ENCODE peak calls at places on chromosomes 16 and 17, in four cellular contexts. O is GM23338, K is GM12878, F is HepG2. H is an unnamed sample.

GRCh38 chr16:8776193-8776592 is 21.2 kb downstream of the TMEM186 start:
- DNase-seq in O (peak; percentile 16), K (no peak), F (no peak), H (no peak)

GRCh38 chr16:51708861-51709260 is 557.8 kb upstream of the SALL1 start:
- DNase-seq in O (no peak), K (no peak), F (no peak), H (no peak)

GRCh38 chr16:51175081-51175480 is 24.0 kb upstream of the SALL1 start:
- DNase-seq in O (no peak), K (no peak), F (no peak), H (no peak)

GRCh38 chr17:14790518-14790917 is 474.6 kb downstream of the PMP22 start:
- DNase-seq in O (no peak), K (no peak), F (no peak), H (no peak)

GRCh38 chr16:54651440-54651839 is 279.2 kb upstream of the IRX5 start:
- DNase-seq in O (peak; percentile 93), K (no peak), F (no peak), H (no peak)

GRCh38 chr17:73420897-73421296 is 109.1 kb upstream of the CDC42EP4 start:
- DNase-seq in O (peak; percentile 62), K (no peak), F (peak; percentile 42), H (peak; percentile 36)

GRCh38 chr17:13698832-13699231 is 97.1 kb upstream of the HS3ST3A1 start:
- DNase-seq in O (peak; percentile 58), K (no peak), F (no peak), H (no peak)

GRCh38 chr17:600576-601301 is 113.9 kb downstream of the VPS53 start:
- DNase-seq in O (no peak), K (no peak), F (no peak), H (no peak)

GRCh38 chr16:66943426-66944053 is 8.2 kb downstream of the CES2 start:
- DNase-seq in O (no peak), K (no peak), F (no peak), H (no peak)

GRCh38 chr17:67386965-67387551 is 10.0 kb downstream of the PITPNC1 start:
- DNase-seq in O (peak; percentile 91), K (no peak), F (peak; percentile 56), H (peak; percentile 70)

GRCh38 chr16:75387951-75388350 is 45.4 kb downstream of the CFDP1 start:
- DNase-seq in O (no peak), K (no peak), F (no peak), H (no peak)

GRCh38 chr16:58428621-58429557 is 36.6 kb downstream of the GINS3 start:
- DNase-seq in O (no peak), K (no peak), F (no peak), H (no peak)

GRCh38 chr17:12407495-12407894 is 258.2 kb upstream of the MYOCD start:
- DNase-seq in O (no peak), K (no peak), F (no peak), H (no peak)

GRCh38 chr17:12409082-12409481 is 256.6 kb upstream of the MYOCD start:
- DNase-seq in O (no peak), K (no peak), F (no peak), H (no peak)

GRCh38 chr17:12403881-12404398 is 261.8 kb upstream of the MYOCD start:
- DNase-seq in O (no peak), K (no peak), F (no peak), H (no peak)

GRCh38 chr17:12402963-12403622 is 262.6 kb upstream of the MYOCD start:
- DNase-seq in O (no peak), K (no peak), F (no peak), H (no peak)

DNA sequence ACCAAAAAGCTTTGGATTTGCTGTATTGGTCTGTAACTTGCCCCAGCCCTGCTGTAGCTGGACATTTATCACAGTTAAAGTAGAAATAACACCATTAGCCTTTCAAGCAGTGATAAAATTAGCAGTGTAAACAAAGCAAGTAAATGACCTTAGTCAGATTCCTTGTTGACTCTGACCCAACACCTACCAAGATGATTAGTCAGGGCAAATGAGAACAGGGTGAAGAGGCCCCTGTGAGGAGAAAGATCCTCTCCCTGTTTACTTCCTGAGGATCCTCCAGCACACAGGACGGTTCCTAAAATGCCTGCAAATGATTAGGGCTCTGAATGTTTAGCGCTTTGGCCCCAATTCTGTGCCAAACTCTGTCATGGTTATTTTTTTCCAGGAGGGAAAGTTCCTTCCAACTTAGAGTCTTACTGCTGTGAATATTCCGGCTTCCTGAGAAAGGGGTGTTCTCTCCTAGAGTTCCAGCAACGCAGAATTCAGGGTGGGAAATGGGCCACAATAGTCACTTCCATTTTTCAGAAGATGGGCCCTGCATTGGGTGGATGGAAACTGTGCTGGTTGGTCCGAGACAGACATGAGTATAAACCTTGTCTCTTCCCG is 259.0 kb upstream of the MYOCD start:
- DNase-seq in O (no peak), K (no peak), F (no peak), H (no peak)
- TF ChIP-seq JUNB in O (no peak), K (no peak), F (no peak), H (no peak)

GRCh38 chr16:55909876-55910275 is 34.7 kb upstream of the CES5A start:
- DNase-seq in O (no peak), K (no peak), F (no peak), H (no peak)
- TF ChIP-seq JUNB in O (no peak), K (no peak), F (no peak), H (no peak)

GRCh38 chr17:49971848-49972485 is 3.0 kb downstream of the DLX4 start:
- DNase-seq in O (peak; percentile 52), K (no peak), F (no peak), H (peak; percentile 55)
- TF ChIP-seq JUNB in O (no peak), K (no peak), F (no peak), H (no peak)

GRCh38 chr17:11094377-11094776 is 146.6 kb upstream of the SHISA6 start:
- DNase-seq in O (no peak), K (no peak), F (no peak), H (no peak)
- TF ChIP-seq JUNB in O (no peak), K (no peak), F (no peak), H (no peak)

DNA sequence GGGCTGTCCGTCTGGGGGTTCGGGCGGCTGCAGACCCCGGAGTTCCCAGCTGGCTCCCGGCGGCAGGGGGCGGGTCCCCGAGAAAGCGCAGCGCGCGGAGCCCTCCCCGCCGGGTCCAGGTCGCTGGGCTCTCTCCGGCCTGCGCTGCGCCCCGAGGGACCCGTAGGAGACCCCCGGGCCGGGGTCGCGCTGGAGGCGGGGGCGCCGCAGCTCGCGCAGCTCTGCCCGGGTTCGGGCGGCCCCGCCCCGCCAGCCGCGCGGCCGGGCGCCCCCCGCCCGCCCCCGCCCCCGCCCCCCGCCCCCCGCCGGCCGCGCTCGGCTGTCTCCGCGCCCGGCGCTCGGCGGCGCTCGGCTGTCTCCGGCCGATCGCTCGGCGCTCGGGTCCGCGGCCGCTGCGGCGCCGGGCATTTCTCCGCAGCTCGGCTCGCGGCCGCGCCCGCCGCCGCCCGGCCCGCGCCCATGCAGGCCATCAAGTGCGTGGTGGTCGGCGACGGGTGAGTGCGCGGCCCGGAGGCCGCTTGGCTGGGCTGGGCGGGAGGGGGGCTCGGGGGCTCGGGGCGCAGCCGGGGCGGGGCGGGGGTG is at the start of gene RAC3:
- DNase-seq in O (peak; percentile 68), K (no peak), F (no peak), H (peak; percentile 71)
- TF ChIP-seq JUNB in O (no peak), K (no peak), F (no peak), H (no peak)

DNA sequence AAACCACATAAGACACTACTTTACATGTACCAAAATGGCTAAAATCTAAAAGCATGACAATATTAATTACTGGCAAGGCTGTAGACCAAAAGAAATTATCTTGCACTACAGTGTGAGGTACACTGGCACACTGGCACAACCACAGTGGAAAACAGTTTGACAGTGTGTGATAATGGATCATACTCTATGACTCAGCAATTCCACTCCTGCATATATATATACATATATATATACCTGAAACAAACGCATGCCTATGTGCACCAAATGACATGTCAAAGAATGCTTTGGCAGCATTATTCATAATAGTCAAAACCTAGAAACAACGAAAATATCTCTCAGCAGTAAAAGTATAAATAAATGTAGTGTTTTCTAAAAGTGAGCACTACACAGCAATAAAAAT is 4.5 kb upstream of the DYNLRB2 start:
- DNase-seq in O (no peak), K (no peak), F (no peak), H (no peak)
- TF ChIP-seq JUNB in O (no peak), K (no peak), F (no peak), H (no peak)

DNA sequence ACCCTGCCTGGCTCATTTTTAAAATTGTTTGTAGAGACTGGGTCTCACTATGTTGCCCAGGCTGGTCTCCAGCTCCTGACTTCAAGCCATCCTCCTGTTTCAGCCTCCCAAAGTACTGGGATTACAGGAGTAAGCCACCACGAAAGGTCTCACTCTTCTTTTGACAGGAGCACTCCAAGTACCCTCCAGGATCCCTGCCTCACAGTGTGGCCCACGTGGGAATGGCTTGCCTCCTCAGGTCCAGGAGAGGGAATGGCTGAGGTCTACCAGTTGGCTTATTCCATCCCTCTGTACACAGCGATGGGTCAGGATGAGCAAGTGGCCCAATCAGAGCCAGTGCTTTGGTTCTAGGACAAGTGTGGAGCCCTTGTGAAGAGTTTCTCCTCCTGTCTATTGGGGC is 73.7 kb upstream of the ZNF423 start:
- DNase-seq in O (no peak), K (no peak), F (no peak), H (no peak)
- TF ChIP-seq JUNB in O (no peak), K (no peak), F (no peak), H (no peak)

GRCh38 chr17:81292450-81292849 is 2.7 kb downstream of the SLC38A10 start:
- DNase-seq in O (no peak), K (no peak), F (no peak), H (no peak)

GRCh38 chr17:81295678-81296381 is 723 bp upstream of the SLC38A10 start:
- DNase-seq in O (peak; percentile 81), K (no peak), F (peak; percentile 53), H (no peak)

GRCh38 chr17:81295031-81295677 is at the start of gene SLC38A10:
- DNase-seq in O (peak; percentile 92), K (peak; percentile 41), F (peak; percentile 88), H (peak; percentile 95)

GRCh38 chr17:81291662-81292061 is 3.4 kb downstream of the SLC38A10 start:
- DNase-seq in O (peak; percentile 76), K (no peak), F (peak; percentile 53), H (peak; percentile 81)

DNA sequence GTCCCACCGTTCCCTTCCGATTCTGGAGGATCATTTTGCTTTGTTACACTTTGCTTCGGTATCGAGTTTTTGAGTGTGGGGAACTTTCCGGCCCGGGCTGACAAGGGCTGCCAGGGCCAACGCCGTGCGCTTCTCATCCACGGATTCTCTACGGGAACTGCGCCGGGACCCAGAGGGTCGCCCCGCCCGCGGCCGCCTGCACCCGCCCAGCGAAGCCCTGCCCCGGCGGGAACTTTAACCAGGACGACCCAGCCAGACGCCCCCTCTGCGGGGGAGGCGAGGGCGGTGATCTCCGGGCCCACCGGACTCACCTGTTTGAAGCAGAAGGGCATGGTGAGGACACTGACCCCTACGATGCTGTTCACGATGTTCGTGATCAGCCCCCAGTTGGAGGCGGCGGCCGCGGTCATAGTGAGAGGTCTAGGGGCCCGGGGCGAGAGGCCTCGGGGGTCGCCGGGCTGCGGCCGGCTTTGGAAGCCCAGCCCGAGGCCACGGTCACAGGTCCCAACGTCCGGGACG is 536 bp downstream of the SLC38A10 start:
- DNase-seq in O (peak; percentile 53), K (no peak), F (no peak), H (peak; percentile 48)
- TF ChIP-seq JUNB in O (no peak), K (no peak), F (no peak), H (no peak)